ENCODE peak calls at places on chromosome 16, in nine cellular contexts. N, S, D, B, K, W, Q, C and E are unnamed samples.

GRCh38 chr16:56419740-56420548 is 5.4 kb downstream of the AMFR start:
- DNase-seq in N (no peak), S (no peak), D (no peak), B (no peak), K (no peak), W (no peak), Q (no peak), C (no peak), E (no peak)

GRCh38 chr16:55656695-55657092 is 906 bp downstream of the SLC6A2 start:
- DNase-seq in N (no peak), S (no peak), D (no peak), B (peak), K (peak), W (no peak), Q (no peak), C (no peak), E (no peak)

GRCh38 chr16:22232277-22233049 is 26.4 kb downstream of the EEF2K start:
- DNase-seq in N (no peak), S (no peak), D (peak), B (no peak), K (no peak), W (peak), Q (peak), C (no peak), E (no peak)

GRCh38 chr16:9689597-9689996 is 492.6 kb downstream of the GRIN2A start:
- DNase-seq in N (no peak), S (no peak), D (no peak), B (no peak), K (no peak), W (no peak), Q (no peak), C (no peak), E (no peak)

GRCh38 chr16:1789643-1790045 is 3.9 kb downstream of the IGFALS start:
- DNase-seq in N (no peak), S (no peak), D (no peak), B (peak), K (peak), W (no peak), Q (no peak), C (no peak), E (no peak)

GRCh38 chr16:86661715-86662114 is 83.4 kb downstream of the FOXL1 start:
- DNase-seq in N (peak), S (no peak), D (no peak), B (no peak), K (no peak), W (peak), Q (peak), C (no peak), E (no peak)

GRCh38 chr16:30557397-30557949 is 701 bp downstream of the ZNF764 start:
- DNase-seq in N (no peak), S (peak), D (no peak), B (no peak), K (no peak), W (no peak), Q (no peak), C (no peak), E (no peak)

GRCh38 chr16:58336332-58337089 is 41.7 kb upstream of the PRSS54 start:
- DNase-seq in N (peak), S (peak), D (peak), B (peak), K (peak), W (peak), Q (peak), C (peak), E (peak)

GRCh38 chr16:83983491-83983890 is 15.4 kb downstream of the NECAB2 start:
- DNase-seq in N (peak), S (no peak), D (no peak), B (no peak), K (no peak), W (no peak), Q (no peak), C (no peak), E (no peak)

GRCh38 chr16:51151435-51151950 is 423 bp upstream of the SALL1 start:
- DNase-seq in N (peak), S (peak), D (peak), B (peak), K (no peak), W (peak), Q (peak), C (no peak), E (no peak)

GRCh38 chr16:82741073-82741615 is 114.4 kb downstream of the CDH13 start:
- DNase-seq in N (no peak), S (no peak), D (no peak), B (no peak), K (no peak), W (peak), Q (no peak), C (no peak), E (no peak)

GRCh38 chr16:81711609-81712329 is 67.3 kb upstream of the PLCG2 start:
- DNase-seq in N (peak), S (peak), D (peak), B (no peak), K (no peak), W (peak), Q (peak), C (peak), E (no peak)

GRCh38 chr16:76157629-76158028 is 119.6 kb upstream of the CNTNAP4 start:
- DNase-seq in N (no peak), S (peak), D (no peak), B (no peak), K (no peak), W (no peak), Q (no peak), C (no peak), E (no peak)

GRCh38 chr16:85555549-85556455 is 57.3 kb upstream of the GSE1 start:
- DNase-seq in N (peak), S (no peak), D (peak), B (peak), K (peak), W (no peak), Q (peak), C (no peak), E (peak)

GRCh38 chr16:81493755-81494433 is 49.3 kb downstream of the CMIP start:
- DNase-seq in N (peak), S (no peak), D (peak), B (no peak), K (no peak), W (peak), Q (peak), C (no peak), E (no peak)

GRCh38 chr16:73157861-73158260 is 109.9 kb upstream of the ZFHX3 start:
- DNase-seq in N (no peak), S (no peak), D (no peak), B (no peak), K (no peak), W (no peak), Q (no peak), C (no peak), E (no peak)

GRCh38 chr16:50284131-50284911 is 18.0 kb downstream of the ADCY7 start:
- DNase-seq in N (no peak), S (no peak), D (peak), B (no peak), K (no peak), W (no peak), Q (no peak), C (no peak), E (no peak)

GRCh38 chr16:53207810-53208752 is 153.3 kb downstream of the CHD9 start:
- DNase-seq in N (peak), S (peak), D (peak), B (peak), K (peak), W (peak), Q (peak), C (peak), E (no peak)

GRCh38 chr16:88992351-88993005 is 15.5 kb upstream of the CBFA2T3 start:
- DNase-seq in N (no peak), S (no peak), D (no peak), B (no peak), K (no peak), W (no peak), Q (no peak), C (no peak), E (no peak)

GRCh38 chr16:11094075-11094593 is 149.8 kb downstream of the CLEC16A start:
- DNase-seq in N (peak), S (no peak), D (peak), B (no peak), K (peak), W (peak), Q (no peak), C (peak), E (no peak)

GRCh38 chr16:65572156-65572555 is 450.3 kb upstream of the CDH11 start:
- DNase-seq in N (peak), S (no peak), D (no peak), B (no peak), K (no peak), W (peak), Q (peak), C (no peak), E (no peak)

GRCh38 chr16:75108792-75109731 is 7.5 kb downstream of the LDHD start:
- DNase-seq in N (peak), S (no peak), D (peak), B (no peak), K (peak), W (peak), Q (peak), C (peak), E (peak)

GRCh38 chr16:72877374-72878028 is 170.4 kb downstream of the ZFHX3 start:
- DNase-seq in N (peak), S (no peak), D (no peak), B (no peak), K (no peak), W (peak), Q (peak), C (no peak), E (no peak)

GRCh38 chr16:50301626-50302471 is 35.5 kb downstream of the ADCY7 start:
- DNase-seq in N (peak), S (no peak), D (no peak), B (no peak), K (no peak), W (peak), Q (peak), C (no peak), E (peak)

GRCh38 chr16:11139624-11140375 is 116.2 kb downstream of the SOCS1 start:
- DNase-seq in N (no peak), S (peak), D (no peak), B (no peak), K (no peak), W (no peak), Q (no peak), C (no peak), E (no peak)

GRCh38 chr16:59573528-59574271 is 839.6 kb upstream of the GOT2 start:
- DNase-seq in N (peak), S (no peak), D (no peak), B (no peak), K (no peak), W (peak), Q (peak), C (no peak), E (no peak)

GRCh38 chr16:919658-920631 is 50.8 kb downstream of the LMF1 start:
- DNase-seq in N (peak), S (no peak), D (no peak), B (no peak), K (no peak), W (peak), Q (peak), C (no peak), E (no peak)

GRCh38 chr16:71734511-71734910 is 10.0 kb upstream of the PHLPP2 start:
- DNase-seq in N (no peak), S (peak), D (no peak), B (no peak), K (no peak), W (no peak), Q (no peak), C (no peak), E (no peak)
- TF ChIP-seq CTCF in N (no peak), S (no peak), D (no peak), B (no peak), K (no peak), W (no peak), Q (no peak), C (no peak), E (no peak)

GRCh38 chr16:54443352-54443751 is 156.8 kb upstream of the IRX3 start:
- DNase-seq in N (peak), S (no peak), D (no peak), B (no peak), K (no peak), W (no peak), Q (peak), C (no peak), E (no peak)

GRCh38 chr16:54444851-54445523 is 158.4 kb upstream of the IRX3 start:
- DNase-seq in N (peak), S (no peak), D (no peak), B (no peak), K (no peak), W (no peak), Q (no peak), C (no peak), E (no peak)

GRCh38 chr16:54443839-54444238 is 157.3 kb upstream of the IRX3 start:
- DNase-seq in N (no peak), S (no peak), D (no peak), B (no peak), K (no peak), W (no peak), Q (no peak), C (no peak), E (no peak)

GRCh38 chr16:54446639-54447038 is 160.1 kb upstream of the IRX3 start:
- DNase-seq in N (peak), S (no peak), D (no peak), B (no peak), K (no peak), W (peak), Q (peak), C (peak), E (no peak)

GRCh38 chr16:54447606-54448440 is 161.2 kb upstream of the IRX3 start:
- DNase-seq in N (peak), S (no peak), D (no peak), B (no peak), K (no peak), W (peak), Q (peak), C (peak), E (no peak)
- TF ChIP-seq CTCF in N (no peak), S (no peak), D (no peak), B (no peak), K (no peak), W (no peak), Q (no peak), C (no peak), E (no peak)

GRCh38 chr16:70454221-70455034 is at the start of gene FCSK:
- DNase-seq in N (peak), S (peak), D (peak), B (peak), K (peak), W (no peak), Q (peak), C (peak), E (peak)
- TF ChIP-seq CTCF in N (no peak), S (peak), D (no peak), B (peak), K (peak), W (peak), Q (no peak), C (no peak), E (no peak)

DNA sequence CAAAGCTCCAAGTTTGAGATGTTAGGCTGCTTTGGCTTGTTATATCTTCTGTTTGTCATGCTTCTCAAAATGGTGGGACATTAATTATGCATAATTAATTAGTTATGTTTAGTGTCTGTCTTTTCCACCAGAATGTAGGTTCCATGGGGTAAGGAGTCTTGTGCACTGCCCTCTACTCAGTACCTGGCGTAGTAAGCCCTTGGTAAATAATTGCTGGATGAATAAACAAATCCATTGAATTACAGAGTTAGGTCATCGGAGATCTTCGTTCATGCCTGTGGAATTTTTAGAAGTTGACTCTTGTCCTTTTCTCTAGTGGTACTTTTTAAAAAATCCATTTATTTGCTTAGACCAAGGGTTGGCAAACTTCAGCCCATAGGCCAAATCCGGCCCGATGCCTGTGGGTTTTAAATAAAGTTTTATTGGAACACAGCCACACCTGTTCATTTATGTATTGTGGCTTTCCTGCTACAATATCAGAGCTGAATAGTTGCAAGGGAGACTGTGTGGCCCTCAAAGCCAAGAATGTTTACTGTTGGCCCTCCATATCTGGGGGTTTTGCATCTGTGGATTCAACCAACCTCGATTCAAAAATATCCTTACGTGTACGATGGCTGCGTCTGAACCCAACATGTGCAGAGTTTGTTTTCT is 524.8 kb upstream of the EEF2KMT start:
- DNase-seq in N (no peak), S (no peak), D (no peak), B (no peak), K (no peak), W (no peak), Q (no peak), C (no peak), E (no peak)
- TF ChIP-seq CTCF in N (no peak), S (no peak), D (no peak), B (no peak), K (no peak), W (no peak), Q (no peak), C (no peak), E (no peak)

GRCh38 chr16:28597692-28598261 is 927 bp upstream of the SULT1A2 start:
- DNase-seq in N (no peak), S (peak), D (no peak), B (peak), K (no peak), W (peak), Q (no peak), C (no peak), E (no peak)
- TF ChIP-seq CTCF in N (no peak), S (no peak), D (no peak), B (no peak), K (peak), W (no peak), Q (no peak), C (no peak), E (no peak)

GRCh38 chr16:66695474-66695934 is 1.0 kb downstream of the CMTM4 start:
- DNase-seq in N (no peak), S (no peak), D (peak), B (no peak), K (peak), W (no peak), Q (no peak), C (no peak), E (no peak)

GRCh38 chr16:66695935-66696668 is 441 bp downstream of the CMTM4 start:
- DNase-seq in N (no peak), S (peak), D (peak), B (peak), K (no peak), W (no peak), Q (no peak), C (no peak), E (peak)

GRCh38 chr16:66699898-66700297 is 3.4 kb upstream of the CMTM4 start:
- DNase-seq in N (no peak), S (no peak), D (no peak), B (no peak), K (no peak), W (no peak), Q (no peak), C (no peak), E (no peak)

GRCh38 chr16:66698046-66698445 is 1.5 kb upstream of the CMTM4 start:
- DNase-seq in N (no peak), S (no peak), D (no peak), B (no peak), K (no peak), W (no peak), Q (no peak), C (no peak), E (no peak)

GRCh38 chr16:66696669-66697630 is at the start of gene CMTM4:
- DNase-seq in N (peak), S (peak), D (peak), B (peak), K (peak), W (peak), Q (peak), C (peak), E (peak)
- TF ChIP-seq CTCF in N (peak), S (peak), D (no peak), B (no peak), K (peak), W (peak), Q (no peak), C (no peak), E (no peak)